ENCODE peak calls at places on chromosome 17, in eight cellular contexts. G is A549, Z is kidney epithelial cell, M is GM12865, Q is left ventricle myocardium inferior, J is right atrium auricular region, S is sigmoid colon, O is IMR-90. A is an unnamed sample.

GRCh38 chr17:78862073-78863023 is 21.7 kb upstream of the USP36 start:
- DNase-seq in G (peak), Z (peak), M (no peak), Q (peak), J (peak), S (peak), O (peak), A (no peak)

GRCh38 chr17:76625496-76625895 is 18.1 kb downstream of the ST6GALNAC1 start:
- DNase-seq in G (no peak), Z (no peak), M (no peak), Q (no peak), J (no peak), S (no peak), O (no peak), A (no peak)

GRCh38 chr17:1179635-1180433 is at the start of gene ABR:
- DNase-seq in G (no peak), Z (no peak), M (peak), Q (peak), J (no peak), S (peak), O (peak), A (peak)

GRCh38 chr17:59327136-59327878 is 4.1 kb upstream of the YPEL2 start:
- DNase-seq in G (no peak), Z (no peak), M (no peak), Q (no peak), J (no peak), S (no peak), O (no peak), A (no peak)

GRCh38 chr17:9208381-9208780 is 187.1 kb downstream of the NTN1 start:
- DNase-seq in G (no peak), Z (no peak), M (no peak), Q (no peak), J (no peak), S (no peak), O (no peak), A (no peak)

GRCh38 chr17:64262422-64263260 is at the start of gene TEX2:
- DNase-seq in G (no peak), Z (no peak), M (peak), Q (peak), J (no peak), S (peak), O (no peak), A (peak)

GRCh38 chr17:43530303-43531081 is 15.6 kb downstream of the ETV4 start:
- DNase-seq in G (no peak), Z (peak), M (no peak), Q (peak), J (peak), S (peak), O (peak), A (no peak)

GRCh38 chr17:78381601-78382168 is 3.2 kb downstream of the PGS1 start:
- DNase-seq in G (no peak), Z (peak), M (peak), Q (no peak), J (no peak), S (no peak), O (no peak), A (peak)

GRCh38 chr17:70558821-70559220 is 389.5 kb downstream of the KCNJ2 start:
- DNase-seq in G (no peak), Z (no peak), M (no peak), Q (no peak), J (no peak), S (no peak), O (peak), A (no peak)

GRCh38 chr17:78041401-78042179 is 83.1 kb downstream of the TNRC6C start:
- DNase-seq in G (no peak), Z (no peak), M (no peak), Q (no peak), J (no peak), S (no peak), O (no peak), A (no peak)

GRCh38 chr17:21075739-21076085 is 32.9 kb upstream of the USP22 start:
- DNase-seq in G (no peak), Z (no peak), M (no peak), Q (no peak), J (no peak), S (no peak), O (no peak), A (no peak)

GRCh38 chr17:4229627-4230026 is 34.2 kb downstream of the ANKFY1 start:
- DNase-seq in G (no peak), Z (no peak), M (no peak), Q (peak), J (peak), S (peak), O (peak), A (no peak)

GRCh38 chr17:63423963-63424362 is 22.1 kb downstream of the CYB561 start:
- DNase-seq in G (no peak), Z (no peak), M (no peak), Q (no peak), J (no peak), S (no peak), O (no peak), A (no peak)

GRCh38 chr17:37752482-37752881 is 7.6 kb upstream of the HNF1B start:
- DNase-seq in G (peak), Z (peak), M (no peak), Q (no peak), J (no peak), S (no peak), O (peak), A (no peak)

GRCh38 chr17:76318586-76318985 is 10.5 kb upstream of the QRICH2 start:
- DNase-seq in G (no peak), Z (no peak), M (no peak), Q (no peak), J (no peak), S (no peak), O (peak), A (no peak)

GRCh38 chr17:82974136-82974952 is 105.1 kb upstream of the METRNL start:
- DNase-seq in G (no peak), Z (no peak), M (no peak), Q (no peak), J (peak), S (no peak), O (no peak), A (no peak)

GRCh38 chr17:37770631-37771518 is 26.0 kb upstream of the HNF1B start:
- DNase-seq in G (peak), Z (no peak), M (peak), Q (peak), J (no peak), S (no peak), O (peak), A (peak)

GRCh38 chr17:76872221-76872873 is 4.1 kb downstream of the MGAT5B start:
- DNase-seq in G (peak), Z (peak), M (peak), Q (no peak), J (no peak), S (no peak), O (peak), A (peak)

GRCh38 chr17:51103050-51103449 is 17.6 kb downstream of the SPAG9 start:
- DNase-seq in G (no peak), Z (no peak), M (no peak), Q (no peak), J (no peak), S (no peak), O (no peak), A (no peak)

GRCh38 chr17:39244016-39244599 is 18.4 kb upstream of the STAC2 start:
- DNase-seq in G (no peak), Z (no peak), M (peak), Q (no peak), J (no peak), S (peak), O (no peak), A (peak)

GRCh38 chr17:68981288-68981687 is 26.1 kb upstream of the ABCA8 start:
- DNase-seq in G (no peak), Z (peak), M (peak), Q (no peak), J (peak), S (peak), O (peak), A (no peak)

GRCh38 chr17:63601439-63602371 is 1.0 kb downstream of the TACO1 start:
- DNase-seq in G (peak), Z (no peak), M (no peak), Q (no peak), J (no peak), S (no peak), O (peak), A (no peak)

GRCh38 chr17:31448467-31449077 is 57.1 kb downstream of the RAB11FIP4 start:
- DNase-seq in G (no peak), Z (no peak), M (no peak), Q (no peak), J (no peak), S (no peak), O (peak), A (no peak)

GRCh38 chr17:35074711-35075707 is 11.5 kb upstream of the RFFL start:
- DNase-seq in G (no peak), Z (no peak), M (no peak), Q (no peak), J (no peak), S (no peak), O (no peak), A (no peak)

GRCh38 chr17:35890774-35891155 is 10.6 kb upstream of the CCL5 start:
- DNase-seq in G (no peak), Z (no peak), M (peak), Q (no peak), J (no peak), S (no peak), O (no peak), A (peak)

GRCh38 chr17:19460695-19461094 is 49.7 kb downstream of the RNF112 start:
- DNase-seq in G (no peak), Z (no peak), M (no peak), Q (no peak), J (no peak), S (peak), O (no peak), A (no peak)

GRCh38 chr17:72135546-72136325 is 14.9 kb downstream of the SOX9 start:
- DNase-seq in G (no peak), Z (no peak), M (no peak), Q (no peak), J (no peak), S (no peak), O (no peak), A (no peak)

GRCh38 chr17:4719684-4720221 is 9.3 kb downstream of the ARRB2 start:
- DNase-seq in G (peak), Z (no peak), M (no peak), Q (no peak), J (no peak), S (no peak), O (no peak), A (no peak)

GRCh38 chr17:21218101-21218500 is 4.1 kb upstream of the TMEM11 start:
- DNase-seq in G (no peak), Z (no peak), M (no peak), Q (no peak), J (no peak), S (no peak), O (no peak), A (peak)

GRCh38 chr17:5128905-5129535 is 13.2 kb downstream of the USP6 start:
- DNase-seq in G (no peak), Z (no peak), M (no peak), Q (no peak), J (peak), S (no peak), O (no peak), A (no peak)

GRCh38 chr17:1905190-1905919 is 75.5 kb downstream of the RPA1 start:
- DNase-seq in G (no peak), Z (no peak), M (no peak), Q (no peak), J (no peak), S (no peak), O (no peak), A (no peak)

GRCh38 chr17:65181237-65182061 is 44.3 kb downstream of the RGS9 start:
- DNase-seq in G (no peak), Z (no peak), M (peak), Q (no peak), J (no peak), S (no peak), O (no peak), A (peak)

GRCh38 chr17:76481091-76481655 is 13.8 kb downstream of the AANAT start:
- DNase-seq in G (no peak), Z (no peak), M (peak), Q (no peak), J (no peak), S (peak), O (no peak), A (peak)

GRCh38 chr17:3988297-3989120 is 24.3 kb upstream of the ATP2A3 start:
- DNase-seq in G (no peak), Z (no peak), M (no peak), Q (no peak), J (no peak), S (no peak), O (peak), A (no peak)

GRCh38 chr17:64520359-64520758 is 13.6 kb downstream of the CEP95 start:
- DNase-seq in G (no peak), Z (no peak), M (no peak), Q (no peak), J (no peak), S (no peak), O (no peak), A (no peak)

GRCh38 chr17:76530826-76531500 is 6.5 kb downstream of the CYGB start:
- DNase-seq in G (no peak), Z (no peak), M (no peak), Q (no peak), J (no peak), S (no peak), O (no peak), A (no peak)

GRCh38 chr17:10156082-10156445 is 42.3 kb downstream of the GAS7 start:
- DNase-seq in G (no peak), Z (no peak), M (no peak), Q (no peak), J (no peak), S (no peak), O (no peak), A (no peak)

GRCh38 chr17:9878791-9879525 is 26.1 kb downstream of the RCVRN start:
- DNase-seq in G (no peak), Z (peak), M (no peak), Q (no peak), J (no peak), S (no peak), O (peak), A (no peak)

GRCh38 chr17:56064506-56064905 is 88.8 kb upstream of the ANKFN1 start:
- DNase-seq in G (no peak), Z (no peak), M (no peak), Q (no peak), J (no peak), S (no peak), O (no peak), A (no peak)

GRCh38 chr17:29867643-29868181 is 62.3 kb downstream of the SSH2 start:
- DNase-seq in G (no peak), Z (no peak), M (no peak), Q (no peak), J (no peak), S (no peak), O (no peak), A (no peak)
- TF ChIP-seq CTCF in G (peak), Z (peak), M (no peak), Q (peak), J (peak), S (no peak), O (peak), A (no peak)

DNA sequence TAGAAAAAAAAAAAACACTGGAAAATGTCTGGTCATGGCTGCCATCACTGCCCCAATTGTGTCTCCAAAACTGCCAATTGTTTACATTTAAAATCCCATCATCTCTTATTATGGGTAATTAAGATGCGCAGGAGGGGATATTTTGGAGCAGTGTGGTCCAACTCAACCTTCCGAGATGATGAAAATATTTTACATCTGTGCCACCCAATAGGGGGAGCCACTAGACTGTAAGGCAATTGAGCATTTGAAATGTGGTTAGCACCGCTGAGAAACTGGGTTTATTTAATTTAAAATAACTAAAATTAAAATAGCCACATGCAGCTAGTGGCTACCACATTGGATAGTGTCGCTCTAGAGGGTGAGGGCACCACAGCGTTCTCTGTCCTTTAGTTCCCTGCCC is 3.6 kb downstream of the MPO start:
- DNase-seq in G (peak), Z (no peak), M (peak), Q (no peak), J (peak), S (no peak), O (peak), A (peak)
- TF ChIP-seq CTCF in G (peak), Z (peak), M (peak), Q (peak), J (peak), S (no peak), O (peak), A (peak)

DNA sequence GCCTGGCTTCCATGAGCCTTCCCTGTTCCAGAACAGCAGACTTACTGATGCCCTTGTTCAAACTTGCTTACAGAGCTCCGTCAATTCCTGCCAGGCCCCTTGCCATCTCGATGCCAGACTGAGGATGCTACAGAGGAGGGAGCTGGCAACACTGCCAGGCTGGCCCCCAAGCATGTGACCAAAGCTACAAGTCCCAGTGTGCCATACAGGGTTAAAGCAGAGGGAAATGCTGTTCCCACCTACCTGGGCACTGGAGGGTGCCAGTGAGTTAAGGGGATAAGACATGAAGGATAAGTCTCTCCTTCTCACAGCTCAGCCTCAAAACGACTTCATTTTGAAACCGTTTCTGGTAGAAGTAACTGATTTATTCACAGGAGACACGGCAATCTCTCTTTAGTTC is 33.5 kb upstream of the SREBF1 start:
- DNase-seq in G (no peak), Z (no peak), M (peak), Q (no peak), J (no peak), S (no peak), O (no peak), A (no peak)
- TF ChIP-seq CTCF in G (peak), Z (no peak), M (peak), Q (no peak), J (no peak), S (no peak), O (no peak), A (no peak)

GRCh38 chr17:73954981-73955380 is 248.5 kb upstream of the RPL38 start:
- DNase-seq in G (no peak), Z (no peak), M (no peak), Q (no peak), J (no peak), S (no peak), O (no peak), A (no peak)

GRCh38 chr17:73952136-73952497 is 251.4 kb upstream of the RPL38 start:
- DNase-seq in G (no peak), Z (no peak), M (no peak), Q (no peak), J (no peak), S (no peak), O (no peak), A (no peak)

GRCh38 chr17:73953206-73954033 is 250.1 kb upstream of the RPL38 start:
- DNase-seq in G (no peak), Z (no peak), M (no peak), Q (no peak), J (no peak), S (no peak), O (no peak), A (no peak)

GRCh38 chr17:73950515-73950914 is 253.0 kb upstream of the RPL38 start:
- DNase-seq in G (no peak), Z (no peak), M (no peak), Q (no peak), J (no peak), S (no peak), O (no peak), A (no peak)

DNA sequence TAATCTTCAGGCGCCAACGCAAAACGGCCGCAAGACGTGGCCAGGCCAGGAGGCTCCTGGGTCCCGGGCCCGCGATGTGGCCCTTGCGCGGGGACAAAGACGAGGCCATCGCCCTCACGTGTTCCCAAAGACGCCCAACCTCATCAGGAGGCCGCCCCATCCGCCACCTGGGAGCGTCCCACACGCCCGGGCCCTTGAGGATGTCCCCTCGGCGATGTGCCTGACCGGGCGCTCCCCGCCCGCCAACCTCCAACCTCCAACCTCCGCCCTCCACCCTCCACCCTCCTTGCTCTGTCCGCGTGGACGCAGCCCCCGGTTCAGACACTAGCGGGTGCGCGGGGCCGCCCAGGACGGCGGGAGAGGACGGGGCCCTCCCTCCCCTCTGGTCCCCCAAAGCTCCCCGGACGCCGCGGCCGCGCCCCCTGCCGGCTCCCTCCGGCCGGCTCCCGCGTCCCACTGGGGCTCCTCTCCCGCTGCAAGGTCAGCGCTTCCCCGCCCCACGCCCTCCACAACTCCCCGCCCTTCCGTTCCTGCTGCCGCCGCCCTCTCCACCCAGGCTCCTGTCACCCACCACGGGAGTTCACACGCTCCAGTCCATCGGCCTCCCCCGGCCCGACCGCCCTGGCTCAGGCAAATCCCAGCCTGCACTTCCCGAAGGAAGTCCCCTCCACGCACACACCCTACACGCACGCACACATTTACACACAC is 250.8 kb upstream of the RPL38 start:
- DNase-seq in G (peak), Z (no peak), M (peak), Q (peak), J (no peak), S (no peak), O (no peak), A (peak)
- TF ChIP-seq CTCF in G (peak), Z (no peak), M (peak), Q (peak), J (peak), S (peak), O (no peak), A (peak)

DNA sequence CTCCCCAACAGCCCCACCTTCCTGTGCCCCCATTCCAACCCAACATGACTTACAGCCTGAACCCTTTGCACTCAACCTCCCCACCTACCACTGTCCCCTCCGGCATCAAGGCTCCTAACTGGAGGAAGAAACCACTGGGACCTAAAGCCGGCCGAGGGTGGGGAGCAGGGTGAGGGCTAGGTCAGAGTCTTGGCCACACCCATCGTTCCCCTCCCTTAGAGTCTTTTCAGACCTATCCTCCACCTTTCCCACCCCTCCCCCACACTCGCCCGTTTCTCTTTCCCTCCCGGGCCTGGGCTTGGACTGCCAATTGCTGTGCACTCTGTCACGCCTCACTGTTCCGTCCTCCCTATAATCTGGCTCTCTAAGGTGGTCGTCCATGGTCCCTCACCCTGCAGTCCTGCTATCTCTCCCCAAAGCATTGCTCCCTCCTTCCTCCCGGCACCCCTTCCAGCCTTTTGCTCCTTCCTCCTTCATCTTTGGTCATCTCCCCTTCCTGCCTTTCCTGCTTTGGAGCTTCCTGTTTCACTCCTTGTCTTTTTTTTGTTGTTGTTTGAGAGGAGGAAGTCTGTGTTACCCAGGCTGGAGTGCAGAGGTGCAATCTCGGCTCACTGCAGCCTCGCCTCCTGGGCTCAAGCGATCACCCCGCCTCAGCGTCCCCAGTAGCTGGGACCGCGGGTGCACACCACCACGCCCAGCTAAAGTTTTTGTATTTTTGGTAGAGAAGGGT is 958 bp upstream of the CLDN7 start:
- DNase-seq in G (peak), Z (no peak), M (no peak), Q (no peak), J (no peak), S (no peak), O (no peak), A (peak)
- TF ChIP-seq CTCF in G (no peak), Z (no peak), M (no peak), Q (no peak), J (no peak), S (no peak), O (no peak), A (no peak)